ENCODE peak calls at places on chromosome 15, in six cellular contexts. F is CD4-positive, alpha-beta memory T cell; Y is CD8-positive, alpha-beta memory T cell; L is GM23248; U is PC-3; J is stomach. K is an unnamed sample.

GRCh38 chr15:74866090-74866489 is 7.1 kb downstream of the SCAMP2 start:
- DNase-seq in F (no peak), Y (no peak), L (peak; percentile 91), U (peak; percentile 74), J (no peak), K (no peak)

GRCh38 chr15:91302588-91303439 is 202.8 kb downstream of the SV2B start:
- DNase-seq in F (peak; percentile 56), Y (peak; percentile 48), L (peak; percentile 76), U (peak; percentile 78), J (no peak), K (peak; percentile 9)

GRCh38 chr15:63978511-63979226 is 67.6 kb downstream of the DAPK2 start:
- DNase-seq in F (no peak), Y (no peak), L (peak; percentile 15), U (no peak), J (no peak), K (no peak)

GRCh38 chr15:87144775-87145174 is 1065.1 kb downstream of the AGBL1 start:
- DNase-seq in F (no peak), Y (no peak), L (no peak), U (peak; percentile 38), J (no peak), K (no peak)

GRCh38 chr15:75024102-75024636 is 779 bp downstream of the PPCDC start:
- DNase-seq in F (no peak), Y (no peak), L (peak; percentile 58), U (peak; percentile 27), J (no peak), K (no peak)

GRCh38 chr15:68795298-68795848 is 25.3 kb downstream of the ANP32A start:
- DNase-seq in F (peak; percentile 60), Y (peak; percentile 71), L (peak; percentile 94), U (no peak), J (peak; percentile 91), K (peak; percentile 53)

GRCh38 chr15:92624401-92624991 is 31.1 kb downstream of the FAM174B start:
- DNase-seq in F (no peak), Y (no peak), L (peak; percentile 50), U (no peak), J (peak; percentile 57), K (no peak)

GRCh38 chr15:91694829-91695205 is 158.7 kb upstream of the SLCO3A1 start:
- DNase-seq in F (no peak), Y (no peak), L (peak; percentile 83), U (peak; percentile 29), J (no peak), K (no peak)

GRCh38 chr15:52370010-52370409 is 74.4 kb upstream of the MYO5C start:
- DNase-seq in F (no peak), Y (no peak), L (peak; percentile 61), U (peak; percentile 78), J (no peak), K (no peak)

GRCh38 chr15:53872410-53872809 is 105.8 kb upstream of the UNC13C start:
- DNase-seq in F (no peak), Y (no peak), L (no peak), U (no peak), J (no peak), K (no peak)

GRCh38 chr15:35013370-35013769 is 25.3 kb upstream of the ZNF770 start:
- DNase-seq in F (no peak), Y (no peak), L (no peak), U (no peak), J (no peak), K (no peak)

GRCh38 chr15:74327756-74328155 is 39.7 kb downstream of the CYP11A1 start:
- DNase-seq in F (no peak), Y (no peak), L (peak; percentile 18), U (no peak), J (no peak), K (no peak)

GRCh38 chr15:77029166-77030041 is 34.5 kb downstream of the PSTPIP1 start:
- DNase-seq in F (no peak), Y (peak; percentile 45), L (no peak), U (no peak), J (peak; percentile 25), K (no peak)

GRCh38 chr15:78751602-78751979 is 59.7 kb downstream of the ADAMTS7 start:
- DNase-seq in F (no peak), Y (no peak), L (no peak), U (no peak), J (no peak), K (no peak)

GRCh38 chr15:63480441-63480821 is 24.0 kb upstream of the USP3 start:
- DNase-seq in F (no peak), Y (no peak), L (no peak), U (no peak), J (no peak), K (no peak)

GRCh38 chr15:38818156-38818745 is 253.6 kb upstream of the RASGRP1 start:
- DNase-seq in F (no peak), Y (no peak), L (no peak), U (no peak), J (no peak), K (no peak)

GRCh38 chr15:62578548-62578947 is 413.5 kb upstream of the C2CD4B start:
- DNase-seq in F (no peak), Y (no peak), L (no peak), U (no peak), J (no peak), K (no peak)

GRCh38 chr15:77409259-77410156 is 10.4 kb downstream of the PEAK1 start:
- DNase-seq in F (no peak), Y (no peak), L (no peak), U (no peak), J (no peak), K (peak; percentile 80)

GRCh38 chr15:78461171-78461881 is 23.3 kb downstream of the IREB2 start:
- DNase-seq in F (peak; percentile 17), Y (no peak), L (no peak), U (peak; percentile 7), J (no peak), K (peak; percentile 24)

GRCh38 chr15:78880828-78881227 is 8.1 kb downstream of the MORF4L1 start:
- DNase-seq in F (no peak), Y (no peak), L (peak; percentile 37), U (no peak), J (no peak), K (no peak)

GRCh38 chr15:92638291-92638708 is 17.3 kb downstream of the FAM174B start:
- DNase-seq in F (no peak), Y (no peak), L (no peak), U (peak; percentile 85), J (peak; percentile 76), K (no peak)

GRCh38 chr15:90681480-90681879 is 35.7 kb upstream of the BLM start:
- DNase-seq in F (no peak), Y (no peak), L (peak; percentile 92), U (peak; percentile 69), J (no peak), K (no peak)

GRCh38 chr15:36066757-36067156 is 512.7 kb upstream of the CDIN1 start:
- DNase-seq in F (no peak), Y (no peak), L (no peak), U (no peak), J (no peak), K (no peak)

GRCh38 chr15:31128919-31129768 is 27.6 kb upstream of the TRPM1 start:
- DNase-seq in F (peak; percentile 65), Y (peak; percentile 72), L (peak; percentile 69), U (peak; percentile 58), J (peak; percentile 86), K (peak; percentile 66)

GRCh38 chr15:31127596-31128261 is 26.2 kb upstream of the TRPM1 start:
- DNase-seq in F (no peak), Y (no peak), L (no peak), U (no peak), J (no peak), K (no peak)

GRCh38 chr15:31129769-31130303 is 28.3 kb upstream of the TRPM1 start:
- DNase-seq in F (no peak), Y (no peak), L (no peak), U (no peak), J (no peak), K (no peak)

GRCh38 chr15:31130576-31131237 is 29.2 kb upstream of the TRPM1 start:
- DNase-seq in F (no peak), Y (no peak), L (no peak), U (no peak), J (no peak), K (no peak)

DNA sequence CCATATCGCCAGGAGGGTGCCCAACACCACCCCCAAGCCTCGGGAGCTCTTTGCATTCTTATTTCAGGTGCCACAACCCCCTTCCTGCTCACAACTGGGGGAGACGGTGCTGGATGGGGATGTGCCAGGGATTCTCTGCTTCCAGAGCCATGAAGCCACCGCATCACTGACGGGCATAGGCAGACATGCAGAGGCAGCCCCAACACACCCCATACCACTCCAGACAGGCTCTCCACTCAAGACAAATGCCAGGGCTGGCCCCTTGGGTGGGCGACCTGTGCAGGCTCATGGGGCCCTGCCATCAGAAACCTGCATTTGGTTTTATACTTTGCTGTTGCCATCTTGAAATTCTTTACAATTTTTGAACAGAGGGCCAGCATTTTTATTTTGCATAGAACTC is 27.0 kb upstream of the TRPM1 start:
- DNase-seq in F (no peak), Y (no peak), L (no peak), U (no peak), J (no peak), K (no peak)
- H3K4me3 ChIP-seq in F (no peak overlapping the region), Y (no peak overlapping the region), L (no peak overlapping the region), U (no peak overlapping the region), J (no peak overlapping the region), K (no peak overlapping the region)

GRCh38 chr15:48573780-48574179 is 71.7 kb downstream of the FBN1 start:
- DNase-seq in F (no peak), Y (no peak), L (no peak), U (no peak), J (no peak), K (no peak)

GRCh38 chr15:48569591-48570302 is 75.8 kb downstream of the FBN1 start:
- DNase-seq in F (no peak), Y (no peak), L (no peak), U (no peak), J (no peak), K (no peak)

GRCh38 chr15:48572823-48573222 is 72.7 kb downstream of the FBN1 start:
- DNase-seq in F (no peak), Y (no peak), L (no peak), U (no peak), J (no peak), K (no peak)

GRCh38 chr15:48570838-48571237 is 74.7 kb downstream of the FBN1 start:
- DNase-seq in F (no peak), Y (no peak), L (no peak), U (no peak), J (no peak), K (no peak)

DNA sequence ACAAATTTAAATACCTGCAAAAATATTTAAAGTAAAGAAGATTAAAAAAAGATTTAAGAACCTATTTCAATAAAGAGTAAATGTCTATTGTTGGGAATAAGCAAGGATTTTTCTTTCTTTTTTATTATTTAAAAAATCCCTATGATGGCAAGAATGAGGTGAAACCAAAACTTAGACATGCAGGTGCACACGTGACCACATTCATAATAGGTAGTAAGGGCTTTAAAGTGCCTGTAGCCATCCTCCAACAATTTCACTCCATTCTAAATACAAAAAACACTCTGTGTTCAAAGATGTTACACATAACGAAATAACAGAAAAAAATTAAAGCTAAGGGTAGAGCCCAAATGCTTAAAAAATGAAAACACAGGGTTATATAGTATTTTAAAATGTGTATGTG is 74.0 kb downstream of the FBN1 start:
- DNase-seq in F (no peak), Y (no peak), L (no peak), U (no peak), J (no peak), K (no peak)
- H3K36me3 ChIP-seq in F (no peaks in the 10 kb centered on the region), Y (no peaks in the 10 kb centered on the region), L (peaks cover 80% of the 10 kb centered on the region), U (no peaks in the 10 kb centered on the region), J (peaks cover 3% of the 10 kb centered on the region), K (no peaks in the 10 kb centered on the region)

GRCh38 chr15:98547255-98547654 is 101.1 kb upstream of the IGF1R start:
- DNase-seq in F (no peak), Y (no peak), L (no peak), U (no peak), J (no peak), K (no peak)
- H3K4me3 ChIP-seq in F (no peak overlapping the region), Y (no peak overlapping the region), L (no peak overlapping the region), U (no peak overlapping the region), J (peak overlapping the region; percentile 56), K (no peak overlapping the region)

GRCh38 chr15:72754096-72754495 is 29.5 kb downstream of the ADPGK start:
- DNase-seq in F (no peak), Y (no peak), L (no peak), U (no peak), J (no peak), K (no peak)
- H3K36me3 ChIP-seq in F (peaks cover 43% of the 10 kb centered on the region), Y (peaks cover 23% of the 10 kb centered on the region), L (peaks cover 49% of the 10 kb centered on the region), U (peaks cover 35% of the 10 kb centered on the region), J (peaks cover 95% of the 10 kb centered on the region), K (peaks cover 70% of the 10 kb centered on the region)

K was measured in CD4-positive, CD25-positive, alpha-beta regulatory T cell.